ENCODE peak calls at places on chromosomes 2 and 18, in four cellular contexts. One of them, this sample, is unnamed.

GRCh38 chr18:49019446-49020045 is 68.8 kb upstream of the SMAD7 start:
- DNase-seq in Panc1: no peak
- DNase-seq in colonic mucosa: peak; percentile 13
- DNase-seq in A673: no peak
- DNase-seq in this sample: peak; percentile 41

GRCh38 chr2:20622296-20622686 is 28.6 kb downstream of the HS1BP3 start:
- DNase-seq in Panc1: no peak
- DNase-seq in colonic mucosa: no peak
- DNase-seq in A673: no peak
- DNase-seq in this sample: no peak

GRCh38 chr2:80930777-80931176 is 626.2 kb upstream of the LRRTM1 start:
- DNase-seq in Panc1: no peak
- DNase-seq in colonic mucosa: no peak
- DNase-seq in A673: no peak
- DNase-seq in this sample: no peak

GRCh38 chr2:74418312-74418711 is 3.1 kb downstream of the C2orf81 start:
- DNase-seq in Panc1: no peak
- DNase-seq in colonic mucosa: no peak
- DNase-seq in A673: no peak
- DNase-seq in this sample: no peak

GRCh38 chr2:217753460-217754200 is 249.2 kb downstream of the TNS1 start:
- DNase-seq in Panc1: no peak
- DNase-seq in colonic mucosa: no peak
- DNase-seq in A673: no peak
- DNase-seq in this sample: no peak

GRCh38 chr2:215793747-215794595 is 219.4 kb downstream of the MREG start:
- DNase-seq in Panc1: peak; percentile 48
- DNase-seq in colonic mucosa: peak; percentile 44
- DNase-seq in A673: peak; percentile 83
- DNase-seq in this sample: no peak

GRCh38 chr2:104656496-104657310 is 197.2 kb upstream of the POU3F3 start:
- DNase-seq in Panc1: no peak
- DNase-seq in colonic mucosa: no peak
- DNase-seq in A673: no peak
- DNase-seq in this sample: no peak

GRCh38 chr18:24368749-24369148 is 28.9 kb downstream of the OSBPL1A start:
- DNase-seq in Panc1: no peak
- DNase-seq in colonic mucosa: no peak
- DNase-seq in A673: no peak
- DNase-seq in this sample: no peak

GRCh38 chr2:42225573-42225972 is 56.4 kb downstream of the EML4 start:
- DNase-seq in Panc1: no peak
- DNase-seq in colonic mucosa: no peak
- DNase-seq in A673: no peak
- DNase-seq in this sample: no peak

GRCh38 chr2:172433169-172433568 is 5.8 kb downstream of the ITGA6 start:
- DNase-seq in Panc1: no peak
- DNase-seq in colonic mucosa: no peak
- DNase-seq in A673: no peak
- DNase-seq in this sample: no peak

GRCh38 chr18:26909599-26910290 is 44.2 kb upstream of the AQP4 start:
- DNase-seq in Panc1: no peak
- DNase-seq in colonic mucosa: no peak
- DNase-seq in A673: no peak
- DNase-seq in this sample: no peak

GRCh38 chr2:26692814-26693286 is 328 bp downstream of the KCNK3 start:
- DNase-seq in Panc1: no peak
- DNase-seq in colonic mucosa: no peak
- DNase-seq in A673: peak; percentile 60
- DNase-seq in this sample: no peak

GRCh38 chr2:69340101-69340775 is 46.8 kb downstream of the GFPT1 start:
- DNase-seq in Panc1: no peak
- DNase-seq in colonic mucosa: no peak
- DNase-seq in A673: no peak
- DNase-seq in this sample: no peak

GRCh38 chr18:51513525-51513924 is 316.0 kb upstream of the MEX3C start:
- DNase-seq in Panc1: no peak
- DNase-seq in colonic mucosa: no peak
- DNase-seq in A673: peak; percentile 72
- DNase-seq in this sample: no peak

GRCh38 chr2:158598856-158599517 is 142.2 kb downstream of the PKP4 start:
- DNase-seq in Panc1: no peak
- DNase-seq in colonic mucosa: no peak
- DNase-seq in A673: no peak
- DNase-seq in this sample: no peak

GRCh38 chr2:49616800-49617199 is 462.5 kb upstream of the FSHR start:
- DNase-seq in Panc1: peak; percentile 20
- DNase-seq in colonic mucosa: no peak
- DNase-seq in A673: peak; percentile 52
- DNase-seq in this sample: no peak

GRCh38 chr2:99715956-99716355 is 226.1 kb upstream of the REV1 start:
- DNase-seq in Panc1: no peak
- DNase-seq in colonic mucosa: no peak
- DNase-seq in A673: no peak
- DNase-seq in this sample: no peak

GRCh38 chr2:163692611-163693482 is 43.0 kb downstream of the FIGN start:
- DNase-seq in Panc1: no peak
- DNase-seq in colonic mucosa: no peak
- DNase-seq in A673: no peak
- DNase-seq in this sample: no peak

GRCh38 chr2:137964066-137964858 is at the start of gene HNMT:
- DNase-seq in Panc1: no peak
- DNase-seq in colonic mucosa: peak; percentile 57
- DNase-seq in A673: peak; percentile 17
- DNase-seq in this sample: no peak

GRCh38 chr2:100822587-100823248 is 2.8 kb downstream of the NPAS2 start:
- DNase-seq in Panc1: no peak
- DNase-seq in colonic mucosa: no peak
- DNase-seq in A673: peak; percentile 31
- DNase-seq in this sample: no peak

GRCh38 chr2:25417715-25418369 is 76.1 kb upstream of the DNMT3A start:
- DNase-seq in Panc1: no peak
- DNase-seq in colonic mucosa: no peak
- DNase-seq in A673: peak; percentile 72
- DNase-seq in this sample: no peak

GRCh38 chr2:230899287-230899686 is 25.8 kb downstream of the GPR55 start:
- DNase-seq in Panc1: no peak
- DNase-seq in colonic mucosa: peak; percentile 17
- DNase-seq in A673: no peak
- DNase-seq in this sample: peak; percentile 57

GRCh38 chr18:49381267-49381865 is 79.1 kb downstream of the DYM start:
- DNase-seq in Panc1: no peak
- DNase-seq in colonic mucosa: no peak
- DNase-seq in A673: no peak
- DNase-seq in this sample: no peak

GRCh38 chr2:118881490-118882129 is 34.2 kb upstream of the EN1 start:
- DNase-seq in Panc1: peak; percentile 28
- DNase-seq in colonic mucosa: peak; percentile 74
- DNase-seq in A673: peak; percentile 52
- DNase-seq in this sample: no peak

GRCh38 chr2:133338224-133338623 is 230.0 kb downstream of the NCKAP5 start:
- DNase-seq in Panc1: no peak
- DNase-seq in colonic mucosa: no peak
- DNase-seq in A673: no peak
- DNase-seq in this sample: no peak

GRCh38 chr2:54725343-54726099 is 2.1 kb downstream of the EML6 start:
- DNase-seq in Panc1: no peak
- DNase-seq in colonic mucosa: no peak
- DNase-seq in A673: no peak
- DNase-seq in this sample: no peak

GRCh38 chr18:34729740-34730338 is 19.7 kb downstream of the DTNA start:
- DNase-seq in Panc1: no peak
- DNase-seq in colonic mucosa: no peak
- DNase-seq in A673: peak; percentile 52
- DNase-seq in this sample: no peak

GRCh38 chr2:182866461-182867369 is at the start of gene FRZB:
- DNase-seq in Panc1: no peak
- DNase-seq in colonic mucosa: peak; percentile 55
- DNase-seq in A673: peak; percentile 69
- DNase-seq in this sample: peak; percentile 89

GRCh38 chr2:747774-748351 is 70.7 kb upstream of the TMEM18 start:
- DNase-seq in Panc1: no peak
- DNase-seq in colonic mucosa: no peak
- DNase-seq in A673: no peak
- DNase-seq in this sample: no peak

GRCh38 chr2:49836017-49836416 is 681.7 kb upstream of the FSHR start:
- DNase-seq in Panc1: no peak
- DNase-seq in colonic mucosa: no peak
- DNase-seq in A673: no peak
- DNase-seq in this sample: no peak

GRCh38 chr2:53753036-53753435 is 14.6 kb upstream of the CHAC2 start:
- DNase-seq in Panc1: no peak
- DNase-seq in colonic mucosa: no peak
- DNase-seq in A673: no peak
- DNase-seq in this sample: no peak

GRCh38 chr18:73164430-73164829 is 296.6 kb upstream of the NETO1 start:
- DNase-seq in Panc1: no peak
- DNase-seq in colonic mucosa: no peak
- DNase-seq in A673: no peak
- DNase-seq in this sample: no peak

GRCh38 chr2:58640042-58640441 is 398.9 kb upstream of the FANCL start:
- DNase-seq in Panc1: no peak
- DNase-seq in colonic mucosa: no peak
- DNase-seq in A673: no peak
- DNase-seq in this sample: no peak

GRCh38 chr2:122031544-122032263 is 276.3 kb downstream of the TSN start:
- DNase-seq in Panc1: no peak
- DNase-seq in colonic mucosa: no peak
- DNase-seq in A673: peak; percentile 94
- DNase-seq in this sample: no peak

GRCh38 chr2:217653240-217653639 is 349.6 kb downstream of the TNS1 start:
- DNase-seq in Panc1: no peak
- DNase-seq in colonic mucosa: peak; percentile 45
- DNase-seq in A673: peak; percentile 22
- DNase-seq in this sample: peak; percentile 91

GRCh38 chr18:8450013-8450412 is 159.2 kb upstream of the RAB12 start:
- DNase-seq in Panc1: no peak
- DNase-seq in colonic mucosa: no peak
- DNase-seq in A673: peak; percentile 47
- DNase-seq in this sample: no peak

GRCh38 chr2:240566203-240567136 is 1.8 kb upstream of the RNPEPL1 start:
- DNase-seq in Panc1: no peak
- DNase-seq in colonic mucosa: peak; percentile 97
- DNase-seq in A673: peak; percentile 91
- DNase-seq in this sample: peak; percentile 95
- H3K4me3 ChIP-seq in Panc1: peak overlapping the region; percentile 62
- H3K4me3 ChIP-seq in colonic mucosa: peak overlapping the region; percentile 60
- H3K4me3 ChIP-seq in A673: peak overlapping the region; percentile 70
- H3K4me3 ChIP-seq in this sample: peak overlapping the region; percentile 79

DNA sequence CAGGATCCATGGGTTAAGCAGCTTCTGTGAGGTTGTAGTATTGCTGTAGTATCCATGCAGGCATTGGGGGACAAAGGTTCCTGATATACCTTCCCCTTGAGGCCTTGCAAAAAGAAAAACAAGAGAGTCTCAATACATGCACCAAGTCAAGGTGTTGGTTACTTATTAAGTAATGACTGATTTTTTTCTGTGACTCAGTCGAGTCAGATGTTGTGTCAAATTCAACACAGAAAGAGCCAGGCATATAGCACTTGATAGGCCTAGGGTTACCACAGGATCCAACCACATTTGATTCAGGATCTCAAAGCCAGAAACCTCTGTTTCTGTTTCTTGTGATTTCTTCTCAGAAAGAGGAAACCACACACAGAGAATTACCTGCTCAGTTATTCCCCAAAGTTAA is 24.9 kb upstream of the CD8A start:
- DNase-seq in Panc1: no peak
- DNase-seq in colonic mucosa: no peak
- DNase-seq in A673: no peak
- DNase-seq in this sample: no peak
- H3K27ac ChIP-seq in Panc1: no peak overlapping the region
- H3K27ac ChIP-seq in colonic mucosa: no peak overlapping the region
- H3K27ac ChIP-seq in A673: no peak overlapping the region
- H3K27ac ChIP-seq in this sample: no peak overlapping the region

DNA sequence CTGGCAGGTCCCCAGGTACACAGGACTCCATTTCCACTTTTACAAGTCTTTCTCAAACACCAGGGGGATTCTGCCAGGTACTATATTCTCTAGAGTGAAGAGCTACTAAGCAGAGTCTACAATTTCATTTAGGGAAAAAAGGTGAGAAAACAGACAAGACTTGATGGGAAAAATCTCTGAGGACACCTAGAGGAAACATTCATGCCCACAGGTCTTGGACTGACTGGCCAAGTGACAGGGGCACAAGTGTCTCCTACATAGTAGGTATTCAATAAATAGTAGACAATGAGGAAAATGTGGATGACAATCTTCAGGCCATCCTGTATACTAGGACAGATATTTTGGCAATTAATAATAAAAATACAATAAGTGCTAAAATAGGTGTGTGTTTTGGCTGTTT is 228.6 kb downstream of the CLIP4 start:
- DNase-seq in Panc1: no peak
- DNase-seq in colonic mucosa: no peak
- DNase-seq in A673: no peak
- DNase-seq in this sample: no peak
- TF ChIP-seq CTCF in Panc1: peak; percentile 25
- TF ChIP-seq CTCF in colonic mucosa: no peak
- TF ChIP-seq CTCF in A673: no peak
- TF ChIP-seq CTCF in this sample: no peak

GRCh38 chr2:189581354-189582139 is 961 bp upstream of the SLC40A1 start:
- DNase-seq in Panc1: no peak
- DNase-seq in colonic mucosa: peak; percentile 57
- DNase-seq in A673: no peak
- DNase-seq in this sample: no peak
- H3K4me3 ChIP-seq in Panc1: no peak overlapping the region
- H3K4me3 ChIP-seq in colonic mucosa: peak overlapping the region; percentile 58
- H3K4me3 ChIP-seq in A673: peak overlapping the region; percentile 55
- H3K4me3 ChIP-seq in this sample: peak overlapping the region; percentile 75

GRCh38 chr2:239297142-239298125 is 103.4 kb downstream of the HDAC4 start:
- DNase-seq in Panc1: no peak
- DNase-seq in colonic mucosa: no peak
- DNase-seq in A673: no peak
- DNase-seq in this sample: no peak
- H3K27ac ChIP-seq in Panc1: peak overlapping the region; percentile 29
- H3K27ac ChIP-seq in colonic mucosa: peak overlapping the region; percentile 26
- H3K27ac ChIP-seq in A673: no peak overlapping the region
- H3K27ac ChIP-seq in this sample: no peak overlapping the region

GRCh38 chr2:66495788-66496640 is 61.1 kb downstream of the MEIS1 start:
- DNase-seq in Panc1: no peak
- DNase-seq in colonic mucosa: peak; percentile 23
- DNase-seq in A673: peak; percentile 56
- DNase-seq in this sample: peak; percentile 83
- TF ChIP-seq CTCF in Panc1: no peak
- TF ChIP-seq CTCF in colonic mucosa: no peak
- TF ChIP-seq CTCF in A673: no peak
- TF ChIP-seq CTCF in this sample: no peak